ENCODE peak calls at places on chromosome 1, in six cellular contexts. N, D, O, F, G and E are unnamed samples.

GRCh38 chr1:178727014-178727895 is 2.2 kb downstream of the RALGPS2 start:
- DNase-seq in N (no peak), D (no peak), O (no peak), F (no peak), G (peak; percentile 18), E (no peak)

GRCh38 chr1:54794401-54795099 is 6.6 kb downstream of the TTC22 start:
- DNase-seq in N (no peak), D (no peak), O (peak; percentile 81), F (no peak), G (peak; percentile 75), E (no peak)

GRCh38 chr1:247468746-247469145 is 10.8 kb upstream of the OR2B11 start:
- DNase-seq in N (no peak), D (no peak), O (no peak), F (no peak), G (no peak), E (no peak)

GRCh38 chr1:225768662-225769426 is 8.8 kb upstream of the SRP9 start:
- DNase-seq in N (no peak), D (no peak), O (no peak), F (no peak), G (no peak), E (no peak)

GRCh38 chr1:80384037-80384830 is 1377.7 kb upstream of the ADGRL4 start:
- DNase-seq in N (no peak), D (no peak), O (no peak), F (no peak), G (no peak), E (no peak)

GRCh38 chr1:155324717-155325595 is 4.3 kb downstream of the RUSC1 start:
- DNase-seq in N (no peak), D (peak; percentile 88), O (peak; percentile 77), F (peak; percentile 59), G (peak; percentile 81), E (no peak)

GRCh38 chr1:6419397-6419802 is 319 bp downstream of the HES2 start:
- DNase-seq in N (no peak), D (peak; percentile 72), O (no peak), F (no peak), G (no peak), E (no peak)

GRCh38 chr1:156444407-156445001 is 56.1 kb downstream of the MEF2D start:
- DNase-seq in N (no peak), D (no peak), O (no peak), F (no peak), G (peak; percentile 61), E (no peak)

GRCh38 chr1:53408755-53409129 is 50.5 kb upstream of the DMRTB1 start:
- DNase-seq in N (no peak), D (no peak), O (no peak), F (no peak), G (no peak), E (no peak)

GRCh38 chr1:116666747-116667576 is 571 bp downstream of the IGSF3 start:
- DNase-seq in N (no peak), D (no peak), O (no peak), F (no peak), G (peak; percentile 6), E (no peak)

GRCh38 chr1:64183985-64184440 is 19.4 kb upstream of the UBE2U start:
- DNase-seq in N (no peak), D (no peak), O (no peak), F (no peak), G (no peak), E (no peak)

GRCh38 chr1:34929497-34929852 is at the start of gene DLGAP3:
- DNase-seq in N (no peak), D (no peak), O (no peak), F (no peak), G (no peak), E (no peak)

GRCh38 chr1:10530281-10530740 is 55.6 kb downstream of the PEX14 start:
- DNase-seq in N (no peak), D (peak; percentile 88), O (peak; percentile 45), F (no peak), G (no peak), E (no peak)

GRCh38 chr1:205298191-205298994 is 23.2 kb downstream of the NUAK2 start:
- DNase-seq in N (no peak), D (no peak), O (no peak), F (no peak), G (peak; percentile 79), E (no peak)

GRCh38 chr1:14768589-14769304 is 170.3 kb downstream of the KAZN start:
- DNase-seq in N (no peak), D (no peak), O (no peak), F (no peak), G (no peak), E (no peak)

GRCh38 chr1:24641646-24642151 is 1.4 kb upstream of the SRRM1 start:
- DNase-seq in N (no peak), D (peak; percentile 87), O (peak; percentile 43), F (peak; percentile 62), G (no peak), E (no peak)

GRCh38 chr1:24639881-24640280 is 3.2 kb upstream of the SRRM1 start:
- DNase-seq in N (no peak), D (no peak), O (no peak), F (no peak), G (peak; percentile 6), E (no peak)

GRCh38 chr1:24640288-24640687 is 2.8 kb upstream of the SRRM1 start:
- DNase-seq in N (no peak), D (no peak), O (peak; percentile 20), F (peak; percentile 62), G (no peak), E (no peak)

GRCh38 chr1:24643362-24644346 is 552 bp downstream of the SRRM1 start:
- DNase-seq in N (no peak), D (peak; percentile 92), O (peak; percentile 44), F (no peak), G (no peak), E (no peak)

GRCh38 chr1:24642481-24643361 is at the start of gene SRRM1:
- DNase-seq in N (peak; percentile 100), D (peak; percentile 99), O (peak; percentile 99), F (peak; percentile 99), G (peak; percentile 95), E (peak; percentile 92)
- TF ChIP-seq CTCF in N (peak; percentile 12), D (peak; percentile 10), O (no peak), F (no peak), G (no peak), E (no peak)

GRCh38 chr1:36653850-36654249 is 171.1 kb upstream of the CSF3R start:
- DNase-seq in N (no peak), D (no peak), O (no peak), F (no peak), G (no peak), E (no peak)
- TF ChIP-seq CTCF in N (no peak), D (no peak), O (no peak), F (no peak), G (no peak), E (no peak)

DNA sequence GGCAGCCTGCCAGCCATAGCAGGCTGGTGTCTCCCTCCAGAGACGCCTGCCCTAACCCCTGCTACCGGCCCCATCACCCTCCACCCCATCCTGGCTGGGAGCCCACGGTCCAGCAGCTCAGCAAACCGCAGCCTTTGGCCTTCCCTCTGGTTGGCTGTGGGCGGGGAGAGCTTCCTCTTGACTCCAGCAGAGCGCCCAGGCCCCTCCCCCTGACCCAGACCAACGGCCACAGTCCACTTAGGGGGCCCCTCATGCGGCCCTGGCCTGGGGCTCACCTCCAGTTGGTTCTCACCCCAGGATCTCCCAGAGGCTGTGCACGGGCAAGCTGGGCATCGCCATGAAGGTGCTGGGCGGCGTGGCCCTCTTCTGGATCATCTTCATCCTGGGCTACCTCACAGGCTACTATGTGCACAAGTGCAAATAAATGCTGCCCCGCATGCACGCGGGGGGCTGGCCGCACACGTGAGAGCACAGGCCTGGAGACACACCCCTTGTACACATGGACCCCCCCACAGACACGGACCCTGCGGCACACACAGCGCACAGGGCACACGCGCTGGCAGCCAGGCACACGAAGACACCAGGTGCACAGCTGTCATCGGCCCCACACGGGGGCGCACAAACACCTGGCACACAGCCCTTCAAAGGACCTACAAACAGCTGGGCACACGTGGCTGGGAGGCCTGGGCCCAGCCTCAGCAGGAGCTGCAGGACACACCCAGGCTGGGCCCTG is 3.1 kb downstream of the SMIM1 start:
- DNase-seq in N (no peak), D (peak; percentile 85), O (peak; percentile 71), F (peak; percentile 49), G (peak; percentile 38), E (no peak)
- TF ChIP-seq CTCF in N (peak; percentile 18), D (no peak), O (peak; percentile 33), F (no peak), G (peak; percentile 29), E (no peak)

GRCh38 chr1:159056069-159056698 is 20.4 kb downstream of the AIM2 start:
- DNase-seq in N (no peak), D (no peak), O (no peak), F (no peak), G (no peak), E (no peak)
- TF ChIP-seq CTCF in N (peak; percentile 8), D (no peak), O (no peak), F (no peak), G (no peak), E (no peak)

GRCh38 chr1:167344605-167345385 is 124.1 kb downstream of the POU2F1 start:
- DNase-seq in N (no peak), D (no peak), O (no peak), F (no peak), G (no peak), E (no peak)

GRCh38 chr1:167339405-167339804 is 118.7 kb downstream of the POU2F1 start:
- DNase-seq in N (no peak), D (no peak), O (no peak), F (no peak), G (no peak), E (no peak)

GRCh38 chr1:167345386-167345733 is 124.7 kb downstream of the POU2F1 start:
- DNase-seq in N (no peak), D (no peak), O (no peak), F (no peak), G (no peak), E (no peak)

GRCh38 chr1:167344112-167344511 is 123.4 kb downstream of the POU2F1 start:
- DNase-seq in N (no peak), D (no peak), O (no peak), F (no peak), G (no peak), E (no peak)

GRCh38 chr1:167342846-167343245 is 122.2 kb downstream of the POU2F1 start:
- DNase-seq in N (no peak), D (no peak), O (no peak), F (no peak), G (no peak), E (no peak)
- TF ChIP-seq CTCF in N (peak; percentile 33), D (no peak), O (no peak), F (no peak), G (no peak), E (no peak)